ENCODE peak calls at places on chromosome 4, in ten cellular contexts. U is PC-9; Z is GM19239; V is heart right ventricle; G is CD4-positive, CD25-positive, alpha-beta regulatory T cell; F is stimulated activated CD8-positive, alpha-beta memory T cell treated with anti-CD3 and anti-CD28 coated beads, Interleukin-2, amount 100 ng/mL, for 48 hours; O is SW 1271; A is AG10803; X is immature natural killer cell; T is MV-4-11. L is an unnamed sample.

GRCh38 chr4:76696109-76696508 is 201.8 kb downstream of the SOWAHB start:
- DNase-seq in U (no peak), Z (no peak), V (no peak), G (no peak), F (no peak), O (no peak), A (peak; percentile 64), X (no peak), T (no peak), L (no peak)

GRCh38 chr4:118826723-118827444 is 9.0 kb downstream of the SEC24D start:
- DNase-seq in U (no peak), Z (no peak), V (no peak), G (no peak), F (no peak), O (no peak), A (no peak), X (no peak), T (no peak), L (no peak)

GRCh38 chr4:54620773-54621172 is 37.0 kb upstream of the KIT start:
- DNase-seq in U (no peak), Z (no peak), V (no peak), G (no peak), F (no peak), O (no peak), A (no peak), X (no peak), T (no peak), L (no peak)

GRCh38 chr4:38605794-38606586 is 58.0 kb upstream of the KLF3 start:
- DNase-seq in U (no peak), Z (no peak), V (no peak), G (no peak), F (no peak), O (no peak), A (no peak), X (no peak), T (no peak), L (no peak)

GRCh38 chr4:139656614-139657486 is 8.8 kb upstream of the MGST2 start:
- DNase-seq in U (peak; percentile 53), Z (peak; percentile 23), V (peak; percentile 41), G (peak; percentile 63), F (peak; percentile 14), O (peak; percentile 1), A (peak; percentile 72), X (peak; percentile 45), T (peak; percentile 71), L (no peak)

GRCh38 chr4:64146030-64146429 is 263.2 kb downstream of the TECRL start:
- DNase-seq in U (no peak), Z (no peak), V (no peak), G (no peak), F (no peak), O (no peak), A (no peak), X (no peak), T (no peak), L (no peak)

GRCh38 chr4:38279650-38280322 is 319.6 kb downstream of the PTTG2 start:
- DNase-seq in U (no peak), Z (no peak), V (no peak), G (no peak), F (no peak), O (no peak), A (no peak), X (no peak), T (no peak), L (no peak)

GRCh38 chr4:188008377-188008776 is 12.8 kb downstream of the ZFP42 start:
- DNase-seq in U (peak; percentile 43), Z (no peak), V (no peak), G (no peak), F (no peak), O (no peak), A (peak; percentile 34), X (no peak), T (peak; percentile 51), L (peak; percentile 76)

GRCh38 chr4:38099020-38099600 is 138.9 kb downstream of the PTTG2 start:
- DNase-seq in U (no peak), Z (no peak), V (no peak), G (no peak), F (no peak), O (no peak), A (peak; percentile 64), X (no peak), T (no peak), L (no peak)

GRCh38 chr4:67674098-67674497 is 26.9 kb downstream of the UBA6 start:
- DNase-seq in U (no peak), Z (no peak), V (no peak), G (no peak), F (no peak), O (no peak), A (no peak), X (no peak), T (no peak), L (no peak)

GRCh38 chr4:147388016-147388415 is 92.9 kb upstream of the EDNRA start:
- DNase-seq in U (no peak), Z (no peak), V (no peak), G (no peak), F (no peak), O (no peak), A (no peak), X (no peak), T (no peak), L (no peak)

GRCh38 chr4:98505991-98506390 is 152.4 kb downstream of the TSPAN5 start:
- DNase-seq in U (no peak), Z (no peak), V (no peak), G (no peak), F (no peak), O (no peak), A (no peak), X (no peak), T (no peak), L (no peak)

GRCh38 chr4:183872531-183872930 is 32.6 kb upstream of the STOX2 start:
- DNase-seq in U (no peak), Z (no peak), V (no peak), G (no peak), F (no peak), O (no peak), A (no peak), X (no peak), T (peak; percentile 34), L (no peak)

GRCh38 chr4:76689079-76689817 is 208.7 kb downstream of the SOWAHB start:
- DNase-seq in U (peak; percentile 68), Z (no peak), V (peak; percentile 48), G (no peak), F (peak; percentile 8), O (no peak), A (peak; percentile 46), X (no peak), T (no peak), L (no peak)

GRCh38 chr4:127446309-127446708 is 186.4 kb upstream of the INTU start:
- DNase-seq in U (no peak), Z (no peak), V (no peak), G (no peak), F (no peak), O (no peak), A (peak; percentile 4), X (no peak), T (no peak), L (no peak)

GRCh38 chr4:189322426-189322825 is 618.2 kb upstream of the FRG1 start:
- DNase-seq in U (no peak), Z (no peak), V (no peak), G (no peak), F (no peak), O (no peak), A (no peak), X (no peak), T (no peak), L (no peak)

GRCh38 chr4:14857986-14858385 is 144.3 kb upstream of the CPEB2 start:
- DNase-seq in U (no peak), Z (no peak), V (no peak), G (no peak), F (no peak), O (no peak), A (no peak), X (no peak), T (peak; percentile 66), L (no peak)

GRCh38 chr4:173752610-173753009 is 222.6 kb upstream of the HAND2 start:
- DNase-seq in U (peak; percentile 2), Z (no peak), V (no peak), G (no peak), F (peak; percentile 2), O (no peak), A (peak; percentile 11), X (no peak), T (peak; percentile 14), L (no peak)

GRCh38 chr4:111631157-111631999 is 513.9 kb upstream of the FAM241A start:
- DNase-seq in U (no peak), Z (no peak), V (no peak), G (no peak), F (no peak), O (no peak), A (peak; percentile 47), X (no peak), T (peak; percentile 2), L (no peak)

GRCh38 chr4:88614058-88614457 is 21.8 kb downstream of the HERC3 start:
- DNase-seq in U (no peak), Z (no peak), V (no peak), G (no peak), F (no peak), O (no peak), A (no peak), X (no peak), T (no peak), L (no peak)

GRCh38 chr4:19783667-19784223 is 468.0 kb upstream of the SLIT2 start:
- DNase-seq in U (no peak), Z (no peak), V (no peak), G (no peak), F (no peak), O (no peak), A (no peak), X (no peak), T (no peak), L (no peak)

GRCh38 chr4:107901213-107901934 is 30.0 kb upstream of the CYP2U1 start:
- DNase-seq in U (no peak), Z (no peak), V (no peak), G (no peak), F (no peak), O (no peak), A (no peak), X (no peak), T (no peak), L (no peak)

GRCh38 chr4:87839309-87839946 is 6.7 kb downstream of the MEPE start:
- DNase-seq in U (no peak), Z (no peak), V (no peak), G (no peak), F (no peak), O (no peak), A (peak; percentile 59), X (no peak), T (peak; percentile 19), L (no peak)

GRCh38 chr4:186727149-186727976 is 3.7 kb upstream of the FAT1 start:
- DNase-seq in U (no peak), Z (no peak), V (no peak), G (no peak), F (no peak), O (no peak), A (peak; percentile 12), X (no peak), T (no peak), L (no peak)

L was measured in HS-5.